ENCODE peak calls at places on chromosomes 4 and X, in ten cellular contexts. One of them, this sample, is unnamed.

GRCh38 chr4:73777612-73778011 is 37.2 kb downstream of the CXCL8 start:
- DNase-seq in SK-N-SH: no peak
- DNase-seq in left ventricle myocardium inferior: no peak
- DNase-seq in brain microvascular endothelial cell: peak; percentile 24
- DNase-seq in IMR-90: peak; percentile 7
- DNase-seq in naive thymus-derived CD4-positive, alpha-beta T cell: no peak
- DNase-seq in SJSA1: no peak
- DNase-seq in CD8-positive, alpha-beta memory T cell: no peak
- DNase-seq in HCT116: no peak
- DNase-seq in WERI-Rb-1: no peak
- DNase-seq in this sample: peak; percentile 19

GRCh38 chr4:21134994-21135393 is 434.7 kb downstream of the PACRGL start:
- DNase-seq in CD8-positive, alpha-beta memory T cell: no peak
- DNase-seq in SK-N-SH: peak; percentile 38
- DNase-seq in naive thymus-derived CD4-positive, alpha-beta T cell: no peak
- DNase-seq in brain microvascular endothelial cell: no peak
- DNase-seq in left ventricle myocardium inferior: no peak
- DNase-seq in IMR-90: no peak
- DNase-seq in WERI-Rb-1: no peak
- DNase-seq in HCT116: no peak
- DNase-seq in SJSA1: no peak
- DNase-seq in this sample: no peak

GRCh38 chr4:123102897-123103489 is 180.6 kb upstream of the NUDT6 start:
- DNase-seq in CD8-positive, alpha-beta memory T cell: no peak
- DNase-seq in left ventricle myocardium inferior: no peak
- DNase-seq in SK-N-SH: peak; percentile 55
- DNase-seq in naive thymus-derived CD4-positive, alpha-beta T cell: no peak
- DNase-seq in brain microvascular endothelial cell: peak; percentile 18
- DNase-seq in IMR-90: peak; percentile 69
- DNase-seq in WERI-Rb-1: no peak
- DNase-seq in SJSA1: no peak
- DNase-seq in HCT116: peak; percentile 19
- DNase-seq in this sample: no peak

GRCh38 chrX:13750204-13750603 is 15.7 kb downstream of the OFD1 start:
- DNase-seq in IMR-90: peak; percentile 48
- DNase-seq in SK-N-SH: peak; percentile 36
- DNase-seq in brain microvascular endothelial cell: peak; percentile 49
- DNase-seq in SJSA1: no peak
- DNase-seq in naive thymus-derived CD4-positive, alpha-beta T cell: peak; percentile 31
- DNase-seq in WERI-Rb-1: no peak
- DNase-seq in left ventricle myocardium inferior: no peak
- DNase-seq in CD8-positive, alpha-beta memory T cell: no peak
- DNase-seq in HCT116: peak; percentile 13
- DNase-seq in this sample: no peak

GRCh38 chr4:144223654-144224053 is 83.1 kb upstream of the GYPA start:
- DNase-seq in left ventricle myocardium inferior: no peak
- DNase-seq in SK-N-SH: no peak
- DNase-seq in HCT116: no peak
- DNase-seq in IMR-90: no peak
- DNase-seq in SJSA1: no peak
- DNase-seq in brain microvascular endothelial cell: no peak
- DNase-seq in WERI-Rb-1: no peak
- DNase-seq in naive thymus-derived CD4-positive, alpha-beta T cell: no peak
- DNase-seq in CD8-positive, alpha-beta memory T cell: no peak
- DNase-seq in this sample: no peak

GRCh38 chr4:48504352-48504751 is 14.3 kb downstream of the ZAR1 start:
- DNase-seq in SK-N-SH: no peak
- DNase-seq in SJSA1: no peak
- DNase-seq in WERI-Rb-1: no peak
- DNase-seq in CD8-positive, alpha-beta memory T cell: no peak
- DNase-seq in naive thymus-derived CD4-positive, alpha-beta T cell: no peak
- DNase-seq in IMR-90: no peak
- DNase-seq in HCT116: no peak
- DNase-seq in left ventricle myocardium inferior: no peak
- DNase-seq in brain microvascular endothelial cell: no peak
- DNase-seq in this sample: no peak

GRCh38 chr4:156248921-156249320 is 295.3 kb upstream of the CTSO start:
- DNase-seq in WERI-Rb-1: no peak
- DNase-seq in naive thymus-derived CD4-positive, alpha-beta T cell: no peak
- DNase-seq in brain microvascular endothelial cell: no peak
- DNase-seq in HCT116: no peak
- DNase-seq in IMR-90: no peak
- DNase-seq in left ventricle myocardium inferior: no peak
- DNase-seq in SJSA1: no peak
- DNase-seq in CD8-positive, alpha-beta memory T cell: no peak
- DNase-seq in SK-N-SH: no peak
- DNase-seq in this sample: no peak

GRCh38 chrX:39480966-39481365 is 616.8 kb downstream of the BCOR start:
- DNase-seq in CD8-positive, alpha-beta memory T cell: no peak
- DNase-seq in IMR-90: no peak
- DNase-seq in naive thymus-derived CD4-positive, alpha-beta T cell: no peak
- DNase-seq in WERI-Rb-1: no peak
- DNase-seq in SJSA1: no peak
- DNase-seq in SK-N-SH: no peak
- DNase-seq in HCT116: no peak
- DNase-seq in left ventricle myocardium inferior: no peak
- DNase-seq in brain microvascular endothelial cell: no peak
- DNase-seq in this sample: peak; percentile 77

GRCh38 chrX:110944793-110945466 is 149.3 kb upstream of the CHRDL1 start:
- DNase-seq in left ventricle myocardium inferior: no peak
- DNase-seq in brain microvascular endothelial cell: no peak
- DNase-seq in WERI-Rb-1: no peak
- DNase-seq in SJSA1: no peak
- DNase-seq in naive thymus-derived CD4-positive, alpha-beta T cell: no peak
- DNase-seq in IMR-90: no peak
- DNase-seq in SK-N-SH: peak; percentile 58
- DNase-seq in HCT116: no peak
- DNase-seq in CD8-positive, alpha-beta memory T cell: no peak
- DNase-seq in this sample: no peak

GRCh38 chr4:156336516-156336915 is 382.9 kb upstream of the CTSO start:
- DNase-seq in WERI-Rb-1: no peak
- DNase-seq in naive thymus-derived CD4-positive, alpha-beta T cell: no peak
- DNase-seq in SK-N-SH: no peak
- DNase-seq in HCT116: no peak
- DNase-seq in left ventricle myocardium inferior: no peak
- DNase-seq in SJSA1: no peak
- DNase-seq in IMR-90: no peak
- DNase-seq in CD8-positive, alpha-beta memory T cell: no peak
- DNase-seq in brain microvascular endothelial cell: peak; percentile 40
- DNase-seq in this sample: no peak

GRCh38 chr4:120156115-120156718 is 89.6 kb upstream of the MAD2L1 start:
- DNase-seq in CD8-positive, alpha-beta memory T cell: no peak
- DNase-seq in HCT116: peak; percentile 83
- DNase-seq in SJSA1: no peak
- DNase-seq in SK-N-SH: peak; percentile 1
- DNase-seq in naive thymus-derived CD4-positive, alpha-beta T cell: peak; percentile 31
- DNase-seq in left ventricle myocardium inferior: no peak
- DNase-seq in IMR-90: peak; percentile 80
- DNase-seq in WERI-Rb-1: peak; percentile 42
- DNase-seq in brain microvascular endothelial cell: peak; percentile 38
- DNase-seq in this sample: no peak

GRCh38 chrX:48631376-48632090 is 34.2 kb downstream of the WDR13 start:
- DNase-seq in naive thymus-derived CD4-positive, alpha-beta T cell: peak; percentile 48
- DNase-seq in brain microvascular endothelial cell: peak; percentile 86
- DNase-seq in left ventricle myocardium inferior: peak; percentile 55
- DNase-seq in SK-N-SH: peak; percentile 84
- DNase-seq in SJSA1: peak; percentile 85
- DNase-seq in IMR-90: peak; percentile 87
- DNase-seq in CD8-positive, alpha-beta memory T cell: peak; percentile 54
- DNase-seq in HCT116: peak; percentile 87
- DNase-seq in WERI-Rb-1: peak; percentile 87
- DNase-seq in this sample: peak; percentile 79

GRCh38 chr4:184644553-184645307 is 4.5 kb downstream of the CASP3 start:
- DNase-seq in left ventricle myocardium inferior: no peak
- DNase-seq in HCT116: no peak
- DNase-seq in IMR-90: peak; percentile 40
- DNase-seq in WERI-Rb-1: no peak
- DNase-seq in SK-N-SH: no peak
- DNase-seq in naive thymus-derived CD4-positive, alpha-beta T cell: no peak
- DNase-seq in SJSA1: no peak
- DNase-seq in CD8-positive, alpha-beta memory T cell: no peak
- DNase-seq in brain microvascular endothelial cell: no peak
- DNase-seq in this sample: peak; percentile 5

GRCh38 chr4:160217352-160217751 is 1114.5 kb downstream of the RAPGEF2 start:
- DNase-seq in IMR-90: no peak
- DNase-seq in CD8-positive, alpha-beta memory T cell: no peak
- DNase-seq in HCT116: no peak
- DNase-seq in brain microvascular endothelial cell: no peak
- DNase-seq in WERI-Rb-1: no peak
- DNase-seq in SJSA1: no peak
- DNase-seq in SK-N-SH: no peak
- DNase-seq in naive thymus-derived CD4-positive, alpha-beta T cell: no peak
- DNase-seq in left ventricle myocardium inferior: no peak
- DNase-seq in this sample: no peak

GRCh38 chr4:172725581-172725980 is 443.0 kb upstream of the GALNT7 start:
- DNase-seq in SJSA1: no peak
- DNase-seq in SK-N-SH: no peak
- DNase-seq in CD8-positive, alpha-beta memory T cell: no peak
- DNase-seq in brain microvascular endothelial cell: no peak
- DNase-seq in left ventricle myocardium inferior: no peak
- DNase-seq in WERI-Rb-1: no peak
- DNase-seq in HCT116: no peak
- DNase-seq in naive thymus-derived CD4-positive, alpha-beta T cell: no peak
- DNase-seq in IMR-90: peak; percentile 25
- DNase-seq in this sample: no peak

GRCh38 chr4:185642907-185643306 is 107.6 kb upstream of the PDLIM3 start:
- DNase-seq in WERI-Rb-1: no peak
- DNase-seq in SJSA1: no peak
- DNase-seq in IMR-90: no peak
- DNase-seq in SK-N-SH: no peak
- DNase-seq in naive thymus-derived CD4-positive, alpha-beta T cell: no peak
- DNase-seq in HCT116: no peak
- DNase-seq in left ventricle myocardium inferior: no peak
- DNase-seq in CD8-positive, alpha-beta memory T cell: no peak
- DNase-seq in brain microvascular endothelial cell: no peak
- DNase-seq in this sample: no peak

GRCh38 chr4:150135134-150135773 is 57.0 kb downstream of the DCLK2 start:
- DNase-seq in SJSA1: no peak
- DNase-seq in WERI-Rb-1: no peak
- DNase-seq in CD8-positive, alpha-beta memory T cell: no peak
- DNase-seq in left ventricle myocardium inferior: no peak
- DNase-seq in IMR-90: peak; percentile 52
- DNase-seq in SK-N-SH: no peak
- DNase-seq in brain microvascular endothelial cell: no peak
- DNase-seq in HCT116: no peak
- DNase-seq in naive thymus-derived CD4-positive, alpha-beta T cell: no peak
- DNase-seq in this sample: no peak

GRCh38 chr4:31518796-31519250 is 798.7 kb downstream of the PCDH7 start:
- DNase-seq in CD8-positive, alpha-beta memory T cell: no peak
- DNase-seq in naive thymus-derived CD4-positive, alpha-beta T cell: no peak
- DNase-seq in brain microvascular endothelial cell: peak; percentile 20
- DNase-seq in SJSA1: no peak
- DNase-seq in IMR-90: peak; percentile 32
- DNase-seq in SK-N-SH: no peak
- DNase-seq in HCT116: peak; percentile 48
- DNase-seq in left ventricle myocardium inferior: no peak
- DNase-seq in WERI-Rb-1: no peak
- DNase-seq in this sample: no peak

GRCh38 chr4:11634283-11634682 is 205.6 kb upstream of the HS3ST1 start:
- DNase-seq in brain microvascular endothelial cell: no peak
- DNase-seq in SJSA1: no peak
- DNase-seq in WERI-Rb-1: peak; percentile 13
- DNase-seq in CD8-positive, alpha-beta memory T cell: no peak
- DNase-seq in IMR-90: no peak
- DNase-seq in naive thymus-derived CD4-positive, alpha-beta T cell: no peak
- DNase-seq in left ventricle myocardium inferior: no peak
- DNase-seq in HCT116: no peak
- DNase-seq in SK-N-SH: no peak
- DNase-seq in this sample: no peak

DNA sequence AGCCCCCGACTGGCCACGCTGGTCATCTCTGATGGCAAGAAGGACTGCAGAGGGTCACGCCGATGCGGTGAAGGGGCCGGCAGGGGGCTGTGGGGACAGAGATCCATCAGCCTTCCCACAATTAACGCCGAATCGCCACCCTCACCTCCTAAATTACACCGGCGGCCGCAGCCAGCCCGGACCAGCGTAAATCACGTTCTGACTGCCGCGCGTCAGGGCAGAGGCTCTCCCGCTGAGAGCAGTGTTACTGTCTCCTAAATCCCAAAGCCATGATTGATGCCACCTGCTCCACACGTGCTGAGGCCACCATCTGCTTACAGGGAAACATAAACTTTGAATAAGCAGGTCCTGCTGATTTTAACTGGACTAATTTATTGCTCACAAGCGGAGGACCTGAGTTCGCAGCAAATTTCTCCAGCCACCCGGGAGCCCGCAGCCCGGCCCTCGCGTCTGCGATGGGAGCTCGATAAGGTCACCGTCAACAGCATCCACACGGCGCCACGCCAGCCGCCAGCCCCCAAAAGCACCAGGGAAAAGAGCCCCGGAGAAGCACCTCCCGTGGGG is 127.3 kb upstream of the NKX1-1 start:
- DNase-seq in CD8-positive, alpha-beta memory T cell: no peak
- DNase-seq in IMR-90: peak; percentile 2
- DNase-seq in brain microvascular endothelial cell: no peak
- DNase-seq in WERI-Rb-1: peak; percentile 92
- DNase-seq in SJSA1: no peak
- DNase-seq in left ventricle myocardium inferior: peak; percentile 7
- DNase-seq in HCT116: no peak
- DNase-seq in naive thymus-derived CD4-positive, alpha-beta T cell: no peak
- DNase-seq in SK-N-SH: no peak
- DNase-seq in this sample: no peak
- H3K27me3 ChIP-seq in CD8-positive, alpha-beta memory T cell: no peaks in the 10 kb centered on the region
- H3K27me3 ChIP-seq in IMR-90: peaks cover 50% of the 10 kb centered on the region
- H3K27me3 ChIP-seq in brain microvascular endothelial cell: peaks cover 6% of the 10 kb centered on the region
- H3K27me3 ChIP-seq in WERI-Rb-1: no peaks in the 10 kb centered on the region
- H3K27me3 ChIP-seq in SJSA1: peaks cover 11% of the 10 kb centered on the region
- H3K27me3 ChIP-seq in left ventricle myocardium inferior: peaks cover 72% of the 10 kb centered on the region
- H3K27me3 ChIP-seq in HCT116: peaks cover 15% of the 10 kb centered on the region
- H3K27me3 ChIP-seq in naive thymus-derived CD4-positive, alpha-beta T cell: no peaks in the 10 kb centered on the region
- H3K27me3 ChIP-seq in SK-N-SH: peaks cover 57% of the 10 kb centered on the region
- H3K27me3 ChIP-seq in this sample: peaks cover 7% of the 10 kb centered on the region

GRCh38 chrX:134419784-134420183 is 40.2 kb upstream of the HPRT1 start:
- DNase-seq in left ventricle myocardium inferior: no peak
- DNase-seq in HCT116: no peak
- DNase-seq in SK-N-SH: no peak
- DNase-seq in naive thymus-derived CD4-positive, alpha-beta T cell: no peak
- DNase-seq in IMR-90: no peak
- DNase-seq in WERI-Rb-1: no peak
- DNase-seq in CD8-positive, alpha-beta memory T cell: no peak
- DNase-seq in brain microvascular endothelial cell: no peak
- DNase-seq in SJSA1: no peak
- DNase-seq in this sample: no peak
- H3K4me3 ChIP-seq in left ventricle myocardium inferior: no peak overlapping the region
- H3K4me3 ChIP-seq in HCT116: no peak overlapping the region
- H3K4me3 ChIP-seq in SK-N-SH: no peak overlapping the region
- H3K4me3 ChIP-seq in naive thymus-derived CD4-positive, alpha-beta T cell: no peak overlapping the region
- H3K4me3 ChIP-seq in IMR-90: no peak overlapping the region
- H3K4me3 ChIP-seq in WERI-Rb-1: no peak overlapping the region
- H3K4me3 ChIP-seq in CD8-positive, alpha-beta memory T cell: no peak overlapping the region
- H3K4me3 ChIP-seq in brain microvascular endothelial cell: no peak overlapping the region
- H3K4me3 ChIP-seq in SJSA1: no peak overlapping the region
- H3K4me3 ChIP-seq in this sample: no peak overlapping the region

GRCh38 chrX:63566856-63567255 is 215.7 kb upstream of the SPIN4 start:
- DNase-seq in IMR-90: no peak
- DNase-seq in WERI-Rb-1: no peak
- DNase-seq in left ventricle myocardium inferior: no peak
- DNase-seq in brain microvascular endothelial cell: no peak
- DNase-seq in SK-N-SH: no peak
- DNase-seq in CD8-positive, alpha-beta memory T cell: no peak
- DNase-seq in SJSA1: no peak
- DNase-seq in naive thymus-derived CD4-positive, alpha-beta T cell: no peak
- DNase-seq in HCT116: no peak
- DNase-seq in this sample: no peak
- H3K27me3 ChIP-seq in IMR-90: no peaks in the 10 kb centered on the region
- H3K27me3 ChIP-seq in WERI-Rb-1: no peaks in the 10 kb centered on the region
- H3K27me3 ChIP-seq in left ventricle myocardium inferior: no peaks in the 10 kb centered on the region
- H3K27me3 ChIP-seq in brain microvascular endothelial cell: no peaks in the 10 kb centered on the region
- H3K27me3 ChIP-seq in SK-N-SH: no peaks in the 10 kb centered on the region
- H3K27me3 ChIP-seq in CD8-positive, alpha-beta memory T cell: no peaks in the 10 kb centered on the region
- H3K27me3 ChIP-seq in SJSA1: no peaks in the 10 kb centered on the region
- H3K27me3 ChIP-seq in naive thymus-derived CD4-positive, alpha-beta T cell: no peaks in the 10 kb centered on the region
- H3K27me3 ChIP-seq in HCT116: no peaks in the 10 kb centered on the region
- H3K27me3 ChIP-seq in this sample: no peaks in the 10 kb centered on the region

GRCh38 chr4:4388418-4388817 is 1.5 kb downstream of the NSG1 start:
- DNase-seq in CD8-positive, alpha-beta memory T cell: no peak
- DNase-seq in IMR-90: no peak
- DNase-seq in brain microvascular endothelial cell: no peak
- DNase-seq in WERI-Rb-1: no peak
- DNase-seq in left ventricle myocardium inferior: no peak
- DNase-seq in SJSA1: no peak
- DNase-seq in HCT116: no peak
- DNase-seq in SK-N-SH: no peak
- DNase-seq in naive thymus-derived CD4-positive, alpha-beta T cell: no peak
- DNase-seq in this sample: no peak
- H3K4me3 ChIP-seq in CD8-positive, alpha-beta memory T cell: no peak overlapping the region
- H3K4me3 ChIP-seq in IMR-90: no peak overlapping the region
- H3K4me3 ChIP-seq in brain microvascular endothelial cell: no peak overlapping the region
- H3K4me3 ChIP-seq in WERI-Rb-1: no peak overlapping the region
- H3K4me3 ChIP-seq in left ventricle myocardium inferior: peak overlapping the region; percentile 71
- H3K4me3 ChIP-seq in SJSA1: no peak overlapping the region
- H3K4me3 ChIP-seq in HCT116: no peak overlapping the region
- H3K4me3 ChIP-seq in SK-N-SH: no peak overlapping the region
- H3K4me3 ChIP-seq in naive thymus-derived CD4-positive, alpha-beta T cell: no peak overlapping the region
- H3K4me3 ChIP-seq in this sample: no peak overlapping the region

This sample was measured in MG63.